ENCODE peak calls at places on chromosome X, in four cellular contexts. V is WTC11, U is K562, Q is HepG2. A is an unnamed sample.

GRCh38 chrX:145817666-145818521 is at the start of gene SLITRK2:
- DNase-seq in V (no peak), U (no peak), Q (no peak), A (no peak)

GRCh38 chrX:8657883-8658282 is 74.1 kb downstream of the ANOS1 start:
- DNase-seq in V (no peak), U (no peak), Q (no peak), A (no peak)

GRCh38 chrX:70592091-70592490 is 147.5 kb downstream of the DLG3 start:
- DNase-seq in V (no peak), U (no peak), Q (no peak), A (no peak)

GRCh38 chrX:37405954-37406353 is 56.8 kb downstream of the PRRG1 start:
- DNase-seq in V (no peak), U (no peak), Q (no peak), A (no peak)

GRCh38 chrX:153406011-153406410 is 4.9 kb upstream of the PNMA6E start:
- DNase-seq in V (no peak), U (no peak), Q (no peak), A (no peak)

GRCh38 chrX:120015145-120016067 is 62.1 kb downstream of the RHOXF2B start:
- DNase-seq in V (no peak), U (no peak), Q (no peak), A (no peak)

GRCh38 chrX:118603981-118604380 is 108.4 kb downstream of the DOCK11 start:
- DNase-seq in V (peak; percentile 41), U (peak; percentile 51), Q (peak; percentile 50), A (peak; percentile 77)

GRCh38 chrX:39309018-39309620 is 507.9 kb downstream of the MID1IP1 start:
- DNase-seq in V (no peak), U (no peak), Q (no peak), A (no peak)

GRCh38 chrX:153723351-153724251 is 586 bp downstream of the BCAP31 start:
- DNase-seq in V (peak; percentile 38), U (peak; percentile 62), Q (peak; percentile 59), A (peak; percentile 51)

GRCh38 chrX:115689931-115690330 is 129.0 kb downstream of the PLS3 start:
- DNase-seq in V (no peak), U (no peak), Q (no peak), A (no peak)

GRCh38 chrX:149497626-149498025 is 7.5 kb downstream of the IDS start:
- DNase-seq in V (no peak), U (no peak), Q (no peak), A (no peak)

GRCh38 chrX:137568741-137569469 is 3.0 kb downstream of the ZIC3 start:
- DNase-seq in V (no peak), U (no peak), Q (no peak), A (peak; percentile 20)

GRCh38 chrX:150546711-150547153 is 21.7 kb upstream of the MTM1 start:
- DNase-seq in V (no peak), U (no peak), Q (no peak), A (no peak)

GRCh38 chrX:22220941-22221340 is 51.8 kb upstream of the CBLL2 start:
- DNase-seq in V (no peak), U (no peak), Q (no peak), A (no peak)

GRCh38 chrX:46117234-46117633 is 428.0 kb downstream of the ZNF674 start:
- DNase-seq in V (no peak), U (no peak), Q (no peak), A (no peak)

GRCh38 chrX:53312946-53313745 is 31.8 kb upstream of the IQSEC2 start:
- DNase-seq in V (peak; percentile 68), U (peak; percentile 58), Q (peak; percentile 13), A (peak; percentile 76)

GRCh38 chrX:136219893-136220292 is 31.3 kb downstream of the MAP7D3 start:
- DNase-seq in V (no peak), U (no peak), Q (no peak), A (no peak)

GRCh38 chrX:130336531-130336930 is 3.2 kb upstream of the SLC25A14 start:
- DNase-seq in V (no peak), U (no peak), Q (no peak), A (no peak)
- TF ChIP-seq ELF4 in V (no peak), U (no peak), Q (no peak), A (no peak)

DNA sequence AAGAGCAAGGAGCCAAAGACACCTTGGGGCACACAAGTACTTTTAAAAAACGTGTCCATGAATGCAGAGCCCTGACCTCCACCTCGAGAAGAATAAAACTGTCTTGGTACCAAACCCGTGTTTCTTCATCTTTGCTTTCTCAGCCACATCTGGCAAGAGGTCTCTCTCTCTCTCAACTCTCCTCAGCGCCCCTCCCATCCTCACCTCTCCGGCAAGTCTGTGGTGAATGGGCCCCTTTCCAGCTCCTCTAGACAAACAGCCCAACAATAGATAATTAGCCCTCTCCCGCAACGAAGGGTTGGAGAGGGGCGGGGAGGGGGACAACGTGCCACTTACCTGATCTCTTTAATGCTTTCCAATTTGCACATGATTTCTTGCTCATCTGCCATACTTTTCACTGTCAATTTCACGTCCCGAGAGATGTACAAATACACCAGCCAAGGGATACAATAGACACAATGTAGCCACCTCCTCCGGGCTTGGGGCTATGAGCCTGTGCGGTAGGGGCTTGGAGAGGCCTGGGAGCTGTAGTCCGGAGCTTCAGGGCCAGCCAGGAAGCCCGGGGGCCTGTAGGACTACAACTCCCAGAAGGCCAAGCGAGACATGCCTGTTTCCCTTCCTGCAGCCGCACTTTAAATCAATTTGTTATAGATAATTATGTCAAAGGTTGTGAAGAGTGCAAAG is at the start of gene ZC4H2:
- DNase-seq in V (peak; percentile 71), U (peak; percentile 26), Q (peak; percentile 73), A (peak; percentile 81)
- TF ChIP-seq SP1 in V (no peak), U (no peak), Q (no peak), A (no peak)

GRCh38 chrX:20989361-20989760 is 384.9 kb upstream of the CNKSR2 start:
- DNase-seq in V (no peak), U (no peak), Q (no peak), A (no peak)
- TF ChIP-seq ELF4 in V (no peak), U (no peak), Q (no peak), A (no peak)

GRCh38 chrX:40313269-40313668 is 215.5 kb upstream of the BCOR start:
- DNase-seq in V (no peak), U (no peak), Q (no peak), A (no peak)

GRCh38 chrX:40316502-40316901 is 218.7 kb upstream of the BCOR start:
- DNase-seq in V (no peak), U (no peak), Q (no peak), A (no peak)

GRCh38 chrX:40310016-40310415 is 212.3 kb upstream of the BCOR start:
- DNase-seq in V (no peak), U (no peak), Q (no peak), A (no peak)

GRCh38 chrX:40318076-40318475 is 220.3 kb upstream of the BCOR start:
- DNase-seq in V (no peak), U (no peak), Q (no peak), A (no peak)

DNA sequence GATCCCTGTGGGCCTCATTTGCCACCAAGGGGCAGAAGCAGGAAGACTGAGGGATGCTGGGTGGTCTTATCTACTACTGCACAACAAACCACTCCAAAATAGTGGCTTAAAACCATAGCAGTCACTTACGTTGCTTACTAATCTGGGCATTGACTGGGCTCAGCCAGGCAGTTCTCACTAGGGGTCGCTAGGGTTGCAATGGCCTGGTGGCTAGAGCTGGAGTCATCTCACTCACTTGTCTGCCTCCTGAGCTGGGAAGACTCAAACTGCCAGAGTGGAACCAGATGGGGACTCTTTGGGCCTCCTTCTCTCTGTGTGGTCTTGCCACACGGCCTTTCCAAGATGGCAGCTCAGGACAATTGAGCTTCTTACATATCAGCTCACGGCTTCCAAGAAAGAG is 216.3 kb upstream of the BCOR start:
- DNase-seq in V (peak; percentile 30), U (no peak), Q (no peak), A (peak; percentile 24)
- TF ChIP-seq SP1 in V (no peak), U (no peak), Q (no peak), A (no peak)

DNA sequence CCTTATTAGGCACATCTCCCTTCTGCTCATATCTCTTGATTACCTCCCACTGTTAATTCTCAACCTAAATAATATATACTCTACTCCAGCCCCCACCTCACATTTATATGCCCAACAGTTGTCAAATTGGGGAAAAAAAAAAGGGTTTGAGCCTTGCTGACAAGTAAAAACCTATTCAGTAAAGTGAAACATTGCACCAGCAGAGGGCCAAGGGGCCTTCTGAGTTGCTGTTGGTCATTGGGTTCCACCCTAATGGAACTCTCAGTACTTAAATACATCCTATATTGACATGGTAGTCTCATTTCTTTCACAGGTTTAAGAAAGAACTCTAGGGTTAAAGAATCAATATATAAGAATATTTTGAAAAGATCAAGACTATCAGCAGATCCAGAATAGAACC is 362.2 kb downstream of the SMARCA1 start:
- DNase-seq in V (peak; percentile 12), U (no peak), Q (peak; percentile 5), A (no peak)
- TF ChIP-seq ELF4 in V (no peak), U (no peak), Q (no peak), A (no peak)

GRCh38 chrX:107731831-107732502 is 43.6 kb downstream of the TSC22D3 start:
- DNase-seq in V (peak; percentile 52), U (peak; percentile 73), Q (no peak), A (peak; percentile 61)
- TF ChIP-seq SP1 in V (no peak), U (no peak), Q (no peak), A (no peak)

GRCh38 chrX:15497865-15498264 is 2.7 kb upstream of the BMX start:
- DNase-seq in V (peak; percentile 69), U (peak; percentile 68), Q (peak; percentile 24), A (peak; percentile 74)
- TF ChIP-seq ELF4 in V (no peak), U (no peak), Q (no peak), A (no peak)

A was measured in HEK293T.